ENCODE peak calls at places on chromosomes 7 and 10, in seven cellular contexts. E is mesothelial cell of epicardium, F is brain microvascular endothelial cell, V is choroid plexus epithelial cell, P is AG04450, D is foreskin keratinocyte, C is lower lobe of right lung. U is an unnamed sample.

GRCh38 chr7:33623267-33623666 is 282.1 kb upstream of the BMPER start:
- DNase-seq in D (no peak), V (peak), P (no peak), C (no peak), F (no peak), E (no peak), U (no peak)

GRCh38 chr10:48399551-48399950 is 93.1 kb downstream of the MAPK8 start:
- DNase-seq in V (no peak), F (no peak), P (no peak), D (no peak), C (no peak), E (no peak), U (no peak)

GRCh38 chr7:47328392-47329319 is 253.3 kb downstream of the TNS3 start:
- DNase-seq in F (no peak), D (peak), E (no peak), V (no peak), P (no peak), C (no peak), U (no peak)

GRCh38 chr7:155377071-155377836 is 79.6 kb downstream of the INSIG1 start:
- DNase-seq in V (no peak), F (no peak), D (no peak), P (no peak), E (no peak), C (no peak), U (no peak)

GRCh38 chr7:139725077-139725476 is 52.7 kb downstream of the HIPK2 start:
- DNase-seq in D (no peak), E (no peak), V (peak), F (peak), P (peak), C (no peak), U (no peak)

GRCh38 chr7:116528008-116528789 is 3.4 kb downstream of the CAV1 start:
- DNase-seq in C (no peak), F (peak), V (peak), D (peak), E (no peak), P (peak), U (no peak)

GRCh38 chr10:70615784-70616511 is 13.4 kb upstream of the PRF1 start:
- DNase-seq in C (no peak), V (no peak), P (no peak), F (no peak), D (peak), E (no peak), U (no peak)

GRCh38 chr7:132789281-132789680 is 213.0 kb upstream of the PLXNA4 start:
- DNase-seq in D (no peak), P (no peak), E (no peak), F (no peak), C (no peak), V (no peak), U (no peak)

GRCh38 chr10:103276941-103277712 is at the start of gene INA:
- DNase-seq in D (peak), F (no peak), V (peak), E (peak), P (no peak), C (no peak), U (no peak)

GRCh38 chr7:44175730-44176129 is 13.5 kb downstream of the GCK start:
- DNase-seq in F (no peak), P (no peak), E (peak), D (no peak), V (no peak), C (no peak), U (no peak)

GRCh38 chr10:91880310-91880709 is 29.0 kb downstream of the FGFBP3 start:
- DNase-seq in D (peak), E (no peak), P (no peak), C (no peak), V (no peak), F (no peak), U (no peak)

GRCh38 chr7:15916666-15917388 is 230.3 kb upstream of the MEOX2 start:
- DNase-seq in P (no peak), C (no peak), D (no peak), E (no peak), V (peak), F (peak), U (no peak)

GRCh38 chr7:79357101-79357500 is 96.4 kb downstream of the MAGI2 start:
- DNase-seq in C (no peak), V (no peak), D (no peak), F (no peak), E (no peak), P (no peak), U (no peak)

GRCh38 chr7:107236857-107237256 is 68.1 kb downstream of the HBP1 start:
- DNase-seq in P (no peak), C (no peak), F (no peak), D (no peak), E (no peak), V (peak), U (no peak)

GRCh38 chr10:11358046-11358445 is 253.4 kb downstream of the USP6NL start:
- DNase-seq in P (no peak), D (no peak), F (no peak), C (no peak), E (no peak), V (no peak), U (no peak)

GRCh38 chr7:36391436-36392198 is 2.0 kb downstream of the ANLN start:
- DNase-seq in E (no peak), P (no peak), V (no peak), F (no peak), C (no peak), D (peak), U (no peak)

GRCh38 chr7:28608766-28609165 is 196.4 kb downstream of the CREB5 start:
- DNase-seq in D (peak), V (peak), E (no peak), P (no peak), C (no peak), F (no peak), U (no peak)

GRCh38 chr7:29479606-29480200 is 83.9 kb upstream of the PRR15 start:
- DNase-seq in V (peak), C (no peak), D (no peak), P (no peak), F (no peak), E (no peak), U (no peak)

GRCh38 chr7:79988642-79989041 is 146.0 kb upstream of the GNAI1 start:
- DNase-seq in E (no peak), V (peak), C (no peak), P (peak), D (peak), F (peak), U (no peak)

GRCh38 chr10:107687702-107688101 is 523.2 kb upstream of the SORCS1 start:
- DNase-seq in F (no peak), C (no peak), D (peak), V (no peak), E (no peak), P (no peak), U (no peak)

GRCh38 chr7:150946826-150947750 is 31.0 kb downstream of the KCNH2 start:
- DNase-seq in F (no peak), V (no peak), C (peak), D (no peak), E (peak), P (no peak), U (no peak)

GRCh38 chr10:106508920-106509319 is 655.6 kb downstream of the SORCS1 start:
- DNase-seq in C (no peak), F (no peak), V (no peak), P (no peak), E (no peak), D (no peak), U (no peak)

GRCh38 chr10:13678444-13678843 is 91.7 kb downstream of the PRPF18 start:
- DNase-seq in C (no peak), V (no peak), D (no peak), P (no peak), E (no peak), F (no peak), U (no peak)

GRCh38 chr7:79298145-79298760 is 155.2 kb downstream of the MAGI2 start:
- DNase-seq in C (no peak), E (peak), V (peak), P (peak), F (peak), D (peak), U (no peak)

GRCh38 chr7:75056476-75056875 is 17.1 kb downstream of the RCC1L start:
- DNase-seq in V (peak), P (peak), D (no peak), F (peak), C (no peak), E (no peak), U (no peak)

GRCh38 chr7:74479961-74480829 is 26.5 kb downstream of the GTF2IRD1 start:
- DNase-seq in F (peak), V (peak), D (peak), P (peak), E (peak), C (peak), U (no peak)

GRCh38 chr10:123519861-123520260 is 146.3 kb upstream of the GPR26 start:
- DNase-seq in D (no peak), F (no peak), V (no peak), P (no peak), E (no peak), C (no peak), U (no peak)

GRCh38 chr10:96089670-96090462 is 40.2 kb upstream of the ZNF518A start:
- DNase-seq in V (peak), P (peak), E (no peak), F (peak), C (peak), D (peak), U (peak)
- TF ChIP-seq CTCF in V (no peak), P (no peak), E (no peak), F (no peak), C (no peak), D (peak), U (no peak)

DNA sequence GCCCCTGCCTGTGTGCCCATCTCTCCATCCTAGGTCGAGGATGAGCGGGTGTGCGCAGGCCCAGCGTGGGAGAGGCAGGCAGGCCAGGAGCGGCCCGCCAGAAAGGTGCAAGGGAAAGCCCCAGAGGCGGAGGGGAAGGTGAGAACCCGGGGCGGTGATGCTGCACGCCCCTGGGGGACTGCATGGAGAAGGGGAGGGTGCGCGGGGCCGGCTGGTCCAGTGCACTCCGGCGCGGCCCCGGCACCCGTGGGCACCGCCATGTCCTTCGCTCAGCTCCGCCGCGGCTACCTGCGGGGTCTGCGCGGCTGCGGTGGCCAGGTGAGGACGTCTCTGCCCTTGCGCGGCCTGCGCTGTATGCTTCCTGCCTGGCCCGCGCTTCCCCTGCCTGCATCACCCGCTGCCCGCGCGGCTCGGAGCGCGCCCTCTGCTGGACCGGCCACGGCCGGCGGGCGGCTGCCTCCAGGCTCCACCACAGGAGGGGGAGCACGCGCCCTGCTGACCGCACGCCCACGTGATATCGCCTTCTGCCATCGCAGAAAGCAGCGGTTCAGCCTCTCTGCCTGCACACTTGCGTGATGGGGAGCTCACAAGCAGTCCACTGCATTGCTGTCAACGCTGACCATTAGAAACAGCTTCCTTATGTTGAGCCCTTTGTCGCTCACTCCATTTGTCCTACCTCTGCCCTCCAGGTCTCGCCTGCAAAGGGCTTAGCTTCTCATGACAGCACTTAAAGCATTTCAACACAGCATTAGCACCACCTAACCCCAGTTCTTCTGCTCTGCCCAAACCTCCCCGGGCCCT is 73.9 kb downstream of the CXCL12 start:
- DNase-seq in P (peak), D (peak), F (peak), E (peak), V (peak), C (peak), U (peak)
- TF ChIP-seq CTCF in P (peak), D (peak), F (peak), E (peak), V (peak), C (peak), U (peak)

GRCh38 chr10:127679642-127680255 is 57.2 kb upstream of the FOXI2 start:
- DNase-seq in E (no peak), C (no peak), D (no peak), V (peak), P (no peak), F (no peak), U (no peak)
- TF ChIP-seq CTCF in E (peak), C (no peak), D (peak), V (peak), P (no peak), F (peak), U (no peak)

DNA sequence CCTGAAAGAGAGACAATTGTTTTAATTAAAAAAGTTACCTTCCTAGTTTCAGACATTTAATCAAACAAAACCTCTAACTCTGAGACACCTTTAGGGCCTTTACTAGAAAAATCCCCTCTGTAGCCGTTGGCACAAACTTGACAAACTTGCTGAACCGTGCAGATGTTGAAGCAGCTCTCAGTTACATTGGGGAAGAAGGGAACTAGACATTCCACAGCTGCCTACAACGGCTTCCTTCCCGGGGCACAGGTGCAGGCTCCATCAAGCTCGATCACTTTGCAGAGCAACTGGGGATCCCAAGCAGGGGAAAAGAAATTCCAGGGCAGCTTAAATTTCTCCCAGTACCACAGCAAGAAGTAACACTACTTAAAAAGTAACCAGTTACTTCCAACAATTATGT is 141.2 kb downstream of the SKAP2 start:
- DNase-seq in F (no peak), V (no peak), P (no peak), E (no peak), C (no peak), D (no peak), U (no peak)
- TF ChIP-seq CTCF in F (no peak), V (no peak), P (no peak), E (no peak), C (no peak), D (no peak), U (no peak)

DNA sequence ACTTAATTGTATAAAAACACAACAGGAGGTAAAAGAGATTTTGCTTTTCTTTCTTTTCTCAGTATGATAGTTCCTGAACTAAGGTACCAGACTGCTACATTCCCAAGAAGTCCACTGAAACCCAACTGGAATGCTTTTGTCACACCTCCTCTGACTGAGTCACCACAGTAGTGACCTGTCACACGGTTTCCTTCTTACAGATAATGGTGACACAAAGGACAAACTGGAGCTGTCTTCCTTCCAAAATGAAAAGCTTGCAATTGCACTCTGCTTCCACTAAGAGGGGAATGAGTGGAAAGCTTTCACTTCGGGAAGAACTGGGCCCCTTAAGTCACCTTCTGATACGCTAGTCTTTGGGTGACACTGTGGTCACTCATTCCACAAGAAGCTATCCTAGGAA is 122.2 kb downstream of the KMT2E start:
- DNase-seq in F (no peak), P (no peak), V (no peak), C (no peak), D (no peak), E (no peak), U (no peak)
- TF ChIP-seq CTCF in F (peak), P (peak), V (peak), C (no peak), D (no peak), E (no peak), U (no peak)